ENCODE peak calls at places on chromosomes 11 and 22, in six cellular contexts. O, X, S, K, G and M are unnamed samples.

GRCh38 chr22:17872491-17872890 is 98.2 kb upstream of the BID start:
- DNase-seq in O (no peak), X (no peak), S (no peak), K (no peak), G (no peak), M (no peak)

GRCh38 chr11:12888525-12889158 is 120.5 kb upstream of the RASSF10 start:
- DNase-seq in O (peak; percentile 29), X (peak; percentile 95), S (peak; percentile 79), K (peak; percentile 96), G (peak; percentile 72), M (peak; percentile 91)

GRCh38 chr11:117221775-117222517 is 9.9 kb downstream of the PCSK7 start:
- DNase-seq in O (no peak), X (peak; percentile 70), S (no peak), K (peak; percentile 72), G (no peak), M (no peak)

GRCh38 chr11:40030867-40031266 is 1428.6 kb downstream of the LRRC4C start:
- DNase-seq in O (no peak), X (no peak), S (no peak), K (no peak), G (peak; percentile 15), M (no peak)

GRCh38 chr11:76744186-76745058 is 38.7 kb upstream of the TSKU start:
- DNase-seq in O (no peak), X (no peak), S (no peak), K (no peak), G (no peak), M (peak; percentile 38)

GRCh38 chr11:32087602-32088001 is 3.3 kb upstream of the RCN1 start:
- DNase-seq in O (no peak), X (peak; percentile 62), S (no peak), K (peak; percentile 87), G (no peak), M (no peak)

GRCh38 chr11:29029452-29029851 is 921.3 kb downstream of the METTL15 start:
- DNase-seq in O (no peak), X (no peak), S (no peak), K (no peak), G (no peak), M (no peak)

GRCh38 chr11:125170406-125171031 is 6.0 kb downstream of the PKNOX2 start:
- DNase-seq in O (no peak), X (peak; percentile 97), S (no peak), K (peak; percentile 94), G (no peak), M (peak; percentile 55)

GRCh38 chr11:6570691-6571427 is 32.6 kb downstream of the RRP8 start:
- DNase-seq in O (no peak), X (no peak), S (no peak), K (no peak), G (no peak), M (no peak)

GRCh38 chr11:2235588-2236326 is 34.6 kb downstream of the ASCL2 start:
- DNase-seq in O (no peak), X (no peak), S (peak; percentile 27), K (no peak), G (no peak), M (no peak)

GRCh38 chr11:47991266-47991830 is 11.0 kb downstream of the PTPRJ start:
- DNase-seq in O (no peak), X (no peak), S (peak; percentile 52), K (no peak), G (no peak), M (peak; percentile 59)

GRCh38 chr11:87722756-87723599 is 452.3 kb downstream of the RAB38 start:
- DNase-seq in O (no peak), X (peak; percentile 17), S (no peak), K (peak; percentile 11), G (no peak), M (peak; percentile 38)

GRCh38 chr22:23058481-23059336 is 11.6 kb upstream of the GNAZ start:
- DNase-seq in O (no peak), X (no peak), S (no peak), K (no peak), G (no peak), M (peak; percentile 3)

GRCh38 chr11:116990061-116990473 is 108.2 kb downstream of the SIK3 start:
- DNase-seq in O (no peak), X (peak; percentile 90), S (no peak), K (peak; percentile 88), G (no peak), M (peak; percentile 16)

GRCh38 chr22:19986410-19987341 is 29.9 kb downstream of the ARVCF start:
- DNase-seq in O (peak; percentile 37), X (peak; percentile 56), S (peak; percentile 71), K (peak; percentile 71), G (peak; percentile 78), M (peak; percentile 93)

GRCh38 chr11:10257478-10257877 is 36.5 kb downstream of the SBF2 start:
- DNase-seq in O (no peak), X (no peak), S (no peak), K (no peak), G (no peak), M (no peak)

GRCh38 chr11:9861860-9862725 is 198.2 kb downstream of the SWAP70 start:
- DNase-seq in O (no peak), X (peak; percentile 75), S (peak; percentile 35), K (peak; percentile 81), G (peak; percentile 44), M (peak; percentile 68)

GRCh38 chr22:34592341-34592740 is 473.6 kb upstream of the ISX start:
- DNase-seq in O (no peak), X (no peak), S (no peak), K (no peak), G (no peak), M (no peak)

GRCh38 chr22:23402275-23403151 is 177.6 kb downstream of the IGLL1 start:
- DNase-seq in O (peak; percentile 2), X (no peak), S (peak; percentile 68), K (peak; percentile 53), G (peak; percentile 69), M (peak; percentile 97)

GRCh38 chr22:49077036-49077393 is 750.7 kb downstream of the BRD1 start:
- DNase-seq in O (no peak), X (no peak), S (no peak), K (no peak), G (no peak), M (no peak)

GRCh38 chr11:65588199-65589054 is 7.2 kb downstream of the KCNK7 start:
- DNase-seq in O (peak; percentile 61), X (peak; percentile 43), S (no peak), K (peak; percentile 68), G (no peak), M (peak; percentile 73)

GRCh38 chr11:65592840-65593517 is 2.6 kb downstream of the KCNK7 start:
- DNase-seq in O (no peak), X (no peak), S (no peak), K (no peak), G (no peak), M (no peak)

GRCh38 chr11:65589444-65590239 is 6.0 kb downstream of the KCNK7 start:
- DNase-seq in O (no peak), X (no peak), S (no peak), K (no peak), G (no peak), M (no peak)

GRCh38 chr11:65591939-65592814 is 3.4 kb downstream of the KCNK7 start:
- DNase-seq in O (no peak), X (no peak), S (no peak), K (no peak), G (no peak), M (peak; percentile 70)

DNA sequence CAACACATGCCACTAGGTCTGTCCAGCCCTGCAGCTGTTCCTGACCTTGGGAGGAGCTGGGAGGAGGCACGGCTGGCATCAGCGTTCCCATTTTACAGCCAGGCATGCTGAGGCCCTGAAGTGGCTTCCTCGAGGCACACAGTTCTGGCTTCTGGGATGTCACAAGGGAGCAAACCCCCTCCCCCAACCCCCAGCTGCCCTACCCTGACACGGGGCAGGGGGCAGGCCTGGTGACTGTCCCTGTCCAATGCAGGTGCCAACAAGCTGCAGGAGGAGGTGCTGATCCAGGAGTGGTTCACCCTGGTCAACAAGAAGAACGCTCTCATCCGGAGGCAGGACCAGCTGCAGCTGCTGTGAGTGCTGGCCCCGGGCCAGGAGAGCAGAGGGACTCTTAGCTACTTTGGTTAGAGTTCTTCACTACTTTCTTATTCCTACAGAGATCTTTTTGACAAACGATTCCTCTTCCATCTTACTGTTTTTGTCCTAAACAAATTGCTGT is 5.3 kb downstream of the KCNK7 start:
- DNase-seq in O (no peak), X (no peak), S (no peak), K (peak; percentile 45), G (no peak), M (no peak)
- H3K4me3 ChIP-seq in O (no peak overlapping the region), X (no peak overlapping the region), S (no peak overlapping the region), K (no peak overlapping the region), G (no peak overlapping the region), M (no peak overlapping the region)

DNA sequence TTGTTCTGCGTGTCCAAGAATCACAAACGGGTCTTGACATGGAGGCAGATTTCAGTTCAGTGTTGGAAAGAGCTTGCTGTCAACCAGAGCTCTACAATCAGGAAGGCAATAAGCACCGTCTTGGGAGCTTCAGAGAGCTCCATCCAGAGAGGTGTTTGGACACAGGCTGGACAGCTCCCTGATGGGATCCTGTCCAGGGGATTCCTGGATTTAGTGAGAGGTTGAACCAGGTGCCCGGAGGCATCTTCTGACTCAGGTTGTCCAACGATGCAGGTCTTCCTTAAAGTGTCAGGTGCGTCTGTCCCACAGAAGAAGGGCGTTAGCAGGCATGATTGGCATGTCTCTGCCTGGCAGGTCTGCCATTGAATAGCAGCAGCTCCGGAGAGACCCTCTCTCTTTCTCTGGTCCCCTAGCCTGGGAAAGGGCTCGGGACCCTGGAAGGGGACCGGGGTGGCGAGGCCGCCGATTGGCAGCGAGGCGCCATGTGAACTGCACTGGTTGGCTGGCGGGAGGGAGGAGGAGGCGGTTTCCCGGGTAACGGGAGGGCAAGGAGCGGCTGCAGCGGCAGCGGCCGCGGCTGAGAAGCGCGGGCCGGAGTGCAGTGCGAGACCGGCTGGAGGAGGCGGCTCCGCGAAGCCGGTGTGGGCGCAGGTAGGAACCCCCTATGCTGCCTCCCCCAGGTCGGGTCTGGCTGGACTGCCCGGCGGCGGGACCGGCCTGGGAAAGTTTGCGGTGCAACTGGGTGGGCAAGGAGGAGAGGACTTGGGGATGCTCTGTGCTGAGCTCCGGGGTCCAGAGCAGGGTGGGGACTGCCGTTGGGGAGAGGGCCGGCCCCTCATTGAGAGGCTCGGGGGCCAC is 104.1 kb upstream of the E2F8 start:
- DNase-seq in O (no peak), X (peak; percentile 53), S (no peak), K (peak; percentile 65), G (peak; percentile 76), M (peak; percentile 53)
- H3K4me3 ChIP-seq in O (no peak overlapping the region), X (peak overlapping the region; percentile 77), S (peak overlapping the region; percentile 27), K (peak overlapping the region; percentile 80), G (peak overlapping the region; percentile 77), M (no peak overlapping the region)

GRCh38 chr11:103111400-103111799 is 2.2 kb downstream of the DYNC2H1 start:
- DNase-seq in O (no peak), X (no peak), S (no peak), K (no peak), G (no peak), M (no peak)
- H3K4me3 ChIP-seq in O (no peak overlapping the region), X (peak overlapping the region; percentile 41), S (no peak overlapping the region), K (no peak overlapping the region), G (no peak overlapping the region), M (no peak overlapping the region)

DNA sequence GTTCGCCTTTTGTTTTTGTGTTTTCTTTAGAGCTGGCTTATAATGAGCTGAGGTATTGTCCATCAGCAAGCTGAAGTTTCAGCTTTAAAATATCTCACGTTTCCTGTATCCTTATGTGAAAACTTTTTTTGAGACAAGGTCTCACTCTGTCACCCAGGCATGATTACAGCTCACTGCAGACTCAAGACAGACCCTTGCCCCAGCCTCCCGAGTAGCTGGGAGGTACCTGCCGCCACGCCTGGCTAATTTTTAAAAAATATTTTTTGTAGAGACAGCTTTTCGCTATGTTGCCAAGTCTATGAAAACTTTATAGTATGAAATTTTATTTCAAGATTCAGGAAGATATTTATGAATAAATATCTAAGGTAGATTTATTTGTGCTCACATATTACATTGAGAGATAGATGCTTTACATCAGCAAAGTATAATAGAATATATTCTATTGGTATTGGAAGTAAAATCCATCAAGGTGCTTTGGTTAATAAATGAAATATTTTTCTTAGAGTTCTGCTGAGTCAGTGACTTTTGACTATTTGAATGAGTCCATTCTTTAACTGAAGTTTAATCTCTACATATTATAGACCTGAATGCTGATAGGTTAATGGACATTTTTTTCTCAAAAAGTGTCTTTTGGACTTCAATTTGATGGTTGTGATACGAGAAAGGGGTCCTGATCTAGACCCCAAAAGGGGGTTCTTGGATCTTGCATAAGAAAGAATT is 10.2 kb downstream of the KREMEN1 start:
- DNase-seq in O (no peak), X (no peak), S (no peak), K (no peak), G (no peak), M (no peak)
- H3K4me3 ChIP-seq in O (no peak overlapping the region), X (no peak overlapping the region), S (no peak overlapping the region), K (no peak overlapping the region), G (no peak overlapping the region), M (no peak overlapping the region)